ENCODE peak calls at places on chromosomes 3 and 15, in nine cellular contexts. S is fibroblast of pulmonary artery, G is left ventricle myocardium superior, D is NCI-H2171 treated with DMSO at 0.1 percent for 48 hours, E is Panc1, T is PC-9, L is 8988T, A is neural crest cell, O is GF-D8. X is an unnamed sample.

GRCh38 chr15:75031773-75032302 is 8.4 kb downstream of the PPCDC start:
- DNase-seq in S (peak; percentile 29), G (no peak), D (no peak), E (no peak), T (peak; percentile 61), L (no peak), A (no peak), O (no peak), X (no peak)

GRCh38 chr15:75720787-75721461 is 8.3 kb upstream of the CSPG4 start:
- DNase-seq in S (peak; percentile 14), G (peak; percentile 76), D (peak; percentile 84), E (no peak), T (peak; percentile 82), L (peak; percentile 80), A (no peak), O (no peak), X (peak; percentile 86)

GRCh38 chr3:16885588-16885903 is 791 bp downstream of the PLCL2 start:
- DNase-seq in S (no peak), G (no peak), D (no peak), E (no peak), T (no peak), L (no peak), A (no peak), O (no peak), X (no peak)

GRCh38 chr15:78338756-78339155 is 1.4 kb upstream of the CRABP1 start:
- DNase-seq in S (no peak), G (no peak), D (no peak), E (no peak), T (no peak), L (no peak), A (no peak), O (no peak), X (no peak)

GRCh38 chr15:80660114-80660513 is 35.0 kb upstream of the ABHD17C start:
- DNase-seq in S (peak; percentile 67), G (no peak), D (no peak), E (no peak), T (no peak), L (no peak), A (peak; percentile 32), O (no peak), X (peak; percentile 66)

GRCh38 chr3:147758786-147759185 is 349.6 kb downstream of the ZIC1 start:
- DNase-seq in S (no peak), G (no peak), D (no peak), E (no peak), T (no peak), L (no peak), A (no peak), O (no peak), X (no peak)

GRCh38 chr3:143348486-143349327 is 229.1 kb downstream of the CHST2 start:
- DNase-seq in S (no peak), G (no peak), D (no peak), E (no peak), T (no peak), L (no peak), A (no peak), O (no peak), X (peak; percentile 42)

GRCh38 chr3:170517251-170517945 is 68.5 kb downstream of the SLC7A14 start:
- DNase-seq in S (no peak), G (no peak), D (peak; percentile 85), E (no peak), T (no peak), L (no peak), A (no peak), O (no peak), X (peak; percentile 92)

GRCh38 chr3:41330465-41330864 is 131.2 kb downstream of the CTNNB1 start:
- DNase-seq in S (peak; percentile 25), G (no peak), D (no peak), E (no peak), T (no peak), L (no peak), A (no peak), O (no peak), X (no peak)

GRCh38 chr3:53084310-53085001 is 38.6 kb upstream of the SFMBT1 start:
- DNase-seq in S (no peak), G (peak; percentile 75), D (peak; percentile 28), E (no peak), T (peak; percentile 89), L (no peak), A (no peak), O (no peak), X (peak; percentile 29)

GRCh38 chr3:98980915-98981596 is 79.6 kb upstream of the DCBLD2 start:
- DNase-seq in S (peak; percentile 39), G (no peak), D (no peak), E (no peak), T (no peak), L (no peak), A (no peak), O (peak; percentile 21), X (no peak)

GRCh38 chr15:70094690-70095311 is 2.9 kb downstream of the TLE3 start:
- DNase-seq in S (peak; percentile 31), G (no peak), D (no peak), E (no peak), T (no peak), L (no peak), A (no peak), O (no peak), X (peak; percentile 44)

GRCh38 chr3:84077479-84077878 is 881.3 kb upstream of the CADM2 start:
- DNase-seq in S (no peak), G (no peak), D (no peak), E (peak; percentile 2), T (no peak), L (no peak), A (no peak), O (no peak), X (peak; percentile 31)

GRCh38 chr3:30639937-30640336 is 33.5 kb downstream of the TGFBR2 start:
- DNase-seq in S (no peak), G (no peak), D (no peak), E (no peak), T (no peak), L (no peak), A (no peak), O (no peak), X (no peak)

GRCh38 chr3:183513046-183513706 is 42.3 kb downstream of the KLHL6 start:
- DNase-seq in S (no peak), G (no peak), D (no peak), E (no peak), T (peak; percentile 19), L (no peak), A (no peak), O (peak; percentile 76), X (no peak)

GRCh38 chr3:186682734-186683133 is 16.9 kb downstream of the HRG start:
- DNase-seq in S (no peak), G (no peak), D (no peak), E (no peak), T (no peak), L (no peak), A (no peak), O (no peak), X (no peak)

GRCh38 chr3:120435621-120436020 is 15.2 kb downstream of the FSTL1 start:
- DNase-seq in S (peak; percentile 79), G (no peak), D (no peak), E (no peak), T (peak; percentile 96), L (no peak), A (no peak), O (no peak), X (no peak)

GRCh38 chr3:43621974-43622739 is at the start of gene ANO10:
- DNase-seq in S (peak; percentile 99), G (peak; percentile 99), D (peak; percentile 92), E (peak; percentile 85), T (peak; percentile 96), L (peak; percentile 82), A (peak; percentile 97), O (peak; percentile 70), X (peak; percentile 92)

GRCh38 chr3:107028626-107029025 is 348.6 kb upstream of the CCDC54 start:
- DNase-seq in S (no peak), G (no peak), D (no peak), E (no peak), T (no peak), L (no peak), A (no peak), O (no peak), X (peak; percentile 0)

GRCh38 chr3:98573231-98573728 is 20.1 kb downstream of the CPOX start:
- DNase-seq in S (peak; percentile 54), G (no peak), D (peak; percentile 30), E (no peak), T (no peak), L (no peak), A (no peak), O (no peak), X (peak; percentile 35)

GRCh38 chr3:64042952-64043351 is 19.7 kb upstream of the PSMD6 start:
- DNase-seq in S (no peak), G (no peak), D (no peak), E (no peak), T (no peak), L (no peak), A (no peak), O (no peak), X (no peak)

GRCh38 chr15:75174102-75174501 is 27.6 kb upstream of the C15orf39 start:
- DNase-seq in S (no peak), G (peak; percentile 13), D (no peak), E (no peak), T (no peak), L (no peak), A (no peak), O (no peak), X (no peak)

GRCh38 chr15:78360426-78360825 is 20.3 kb downstream of the CRABP1 start:
- DNase-seq in S (no peak), G (peak; percentile 74), D (peak; percentile 98), E (no peak), T (no peak), L (no peak), A (no peak), O (no peak), X (peak; percentile 42)

GRCh38 chr3:50230106-50230832 is 5.7 kb upstream of the GNAI2 start:
- DNase-seq in S (no peak), G (no peak), D (no peak), E (no peak), T (no peak), L (no peak), A (no peak), O (no peak), X (no peak)

GRCh38 chr3:185335799-185336198 is 27.1 kb upstream of the MAP3K13 start:
- DNase-seq in S (peak; percentile 39), G (no peak), D (no peak), E (peak; percentile 91), T (peak; percentile 96), L (no peak), A (no peak), O (no peak), X (peak; percentile 58)

GRCh38 chr3:67648701-67649100 is 5.7 kb downstream of the SUCLG2 start:
- DNase-seq in S (no peak), G (no peak), D (no peak), E (no peak), T (no peak), L (no peak), A (no peak), O (no peak), X (no peak)

GRCh38 chr3:44962606-44963393 is 13.2 kb downstream of the ZDHHC3 start:
- DNase-seq in S (no peak), G (no peak), D (no peak), E (no peak), T (peak; percentile 72), L (no peak), A (no peak), O (no peak), X (peak; percentile 88)

GRCh38 chr15:74793135-74794028 is 11.5 kb downstream of the CSK start:
- DNase-seq in S (peak; percentile 31), G (peak; percentile 55), D (no peak), E (no peak), T (no peak), L (no peak), A (peak; percentile 39), O (no peak), X (peak; percentile 70)

GRCh38 chr3:99974989-99975388 is 139.3 kb downstream of the FILIP1L start:
- DNase-seq in S (no peak), G (no peak), D (no peak), E (no peak), T (peak; percentile 83), L (no peak), A (no peak), O (no peak), X (no peak)

GRCh38 chr3:58564456-58565160 is 12.6 kb downstream of the FAM107A start:
- DNase-seq in S (peak; percentile 81), G (no peak), D (no peak), E (no peak), T (peak; percentile 63), L (peak; percentile 64), A (no peak), O (no peak), X (no peak)

GRCh38 chr15:89749059-89749458 is 2.0 kb downstream of the MESP1 start:
- DNase-seq in S (no peak), G (no peak), D (no peak), E (no peak), T (no peak), L (no peak), A (no peak), O (no peak), X (no peak)

X was measured in NCI-H69.